ENCODE peak calls at places on chromosomes 13 and 19, in five cellular contexts. W is esophagus squamous epithelium, P is NCI-H226, Y is iPS DF 19.7, N is M059J. Z is an unnamed sample.

GRCh38 chr13:97574926-97575325 is 141.0 kb downstream of the RAP2A start:
- DNase-seq in Y (peak; percentile 25), N (peak; percentile 43), W (no peak), P (peak; percentile 29), Z (peak; percentile 6)

GRCh38 chr13:47499358-47500150 is 501.5 kb downstream of the SUCLA2 start:
- DNase-seq in Y (no peak), P (peak; percentile 67), N (peak; percentile 80), W (no peak), Z (peak; percentile 80)

GRCh38 chr13:80551650-80552497 is 210.9 kb upstream of the SPRY2 start:
- DNase-seq in N (no peak), Y (no peak), P (no peak), W (no peak), Z (no peak)

GRCh38 chr19:1223018-1223855 is 14.6 kb downstream of the CBARP start:
- DNase-seq in N (peak; percentile 55), Y (no peak), P (no peak), W (no peak), Z (no peak)

GRCh38 chr13:20161275-20161950 is 561 bp upstream of the GJA3 start:
- DNase-seq in Y (no peak), N (no peak), W (no peak), P (no peak), Z (no peak)

GRCh38 chr19:51472607-51473006 is 5.7 kb upstream of the CEACAM18 start:
- DNase-seq in Y (no peak), P (no peak), W (no peak), N (no peak), Z (no peak)

GRCh38 chr13:49908637-49909036 is 27.5 kb downstream of the SPRYD7 start:
- DNase-seq in W (no peak), P (no peak), Y (no peak), N (no peak), Z (no peak)

GRCh38 chr13:30119476-30119875 is 187.9 kb downstream of the KATNAL1 start:
- DNase-seq in N (peak; percentile 92), W (no peak), Y (no peak), P (no peak), Z (peak; percentile 79)

GRCh38 chr19:34082289-34083077 is 89.8 kb upstream of the LSM14A start:
- DNase-seq in W (no peak), N (peak; percentile 47), P (no peak), Y (no peak), Z (no peak)

GRCh38 chr19:50952890-50953289 is at the start of gene KLK5:
- DNase-seq in W (no peak), P (peak; percentile 89), Y (no peak), N (peak; percentile 28), Z (no peak)

GRCh38 chr19:42121666-42122069 is 10.6 kb downstream of the POU2F2 start:
- DNase-seq in N (peak; percentile 98), W (no peak), P (peak; percentile 98), Y (no peak), Z (peak; percentile 65)

GRCh38 chr19:34793562-34793961 is 20.5 kb upstream of the ZNF599 start:
- DNase-seq in N (peak; percentile 20), P (no peak), Y (no peak), W (no peak), Z (no peak)

GRCh38 chr19:771332-771785 is 20.4 kb downstream of the MISP start:
- DNase-seq in N (peak; percentile 58), P (peak; percentile 39), Y (no peak), W (no peak), Z (no peak)

GRCh38 chr19:19637523-19638251 is 5.8 kb downstream of the GMIP start:
- DNase-seq in Y (no peak), W (no peak), N (no peak), P (no peak), Z (no peak)

GRCh38 chr19:32404939-32405430 is 585 bp upstream of the DPY19L3 start:
- DNase-seq in W (no peak), N (peak; percentile 50), P (no peak), Y (no peak), Z (no peak)

GRCh38 chr13:80157261-80157942 is 183.5 kb downstream of the SPRY2 start:
- DNase-seq in Y (no peak), N (no peak), W (no peak), P (peak; percentile 16), Z (no peak)

GRCh38 chr13:46803586-46803985 is 6.6 kb upstream of the ESD start:
- DNase-seq in N (peak; percentile 61), W (no peak), P (no peak), Y (no peak), Z (no peak)

GRCh38 chr19:29651622-29652394 is 13.5 kb upstream of the PLEKHF1 start:
- DNase-seq in Y (no peak), N (no peak), W (no peak), P (no peak), Z (no peak)

GRCh38 chr13:97879646-97880297 is 73.7 kb upstream of the IPO5 start:
- DNase-seq in W (no peak), N (peak; percentile 89), P (peak; percentile 71), Y (no peak), Z (peak; percentile 79)

GRCh38 chr13:41065098-41065497 is 3.8 kb downstream of the WBP4 start:
- DNase-seq in N (peak; percentile 73), P (no peak), W (no peak), Y (no peak), Z (peak; percentile 66)

GRCh38 chr19:34178276-34178614 is 5.9 kb downstream of the LSM14A start:
- DNase-seq in P (no peak), W (no peak), Y (no peak), N (no peak), Z (peak; percentile 35)

GRCh38 chr19:46371371-46371901 is 24.5 kb downstream of the PPP5C start:
- DNase-seq in Y (no peak), P (no peak), N (no peak), W (no peak), Z (no peak)

GRCh38 chr13:43444085-43444484 is 342.7 kb downstream of the ENOX1 start:
- DNase-seq in P (no peak), Y (no peak), N (no peak), W (no peak), Z (peak; percentile 34)

GRCh38 chr19:18895828-18896341 is at the start of gene CERS1:
- DNase-seq in P (peak; percentile 24), W (no peak), N (no peak), Y (no peak), Z (no peak)

GRCh38 chr13:98653471-98653985 is 76.6 kb upstream of the STK24 start:
- DNase-seq in Y (peak; percentile 89), N (peak; percentile 66), W (peak; percentile 10), P (peak; percentile 56), Z (peak; percentile 76)

Z was measured in renal cortical epithelial cell.